ENCODE peak calls at places on chromosomes 11 and 22, in five cellular contexts. W is ovary, B is progenitor cell of endocrine pancreas, L is cardiac muscle cell, M is PC-3. H is an unnamed sample.

GRCh38 chr11:31303644-31304043 is 65.9 kb downstream of the DCDC1 start:
- DNase-seq in L (no peak), M (no peak), W (no peak), B (no peak), H (no peak)

GRCh38 chr22:40498454-40499186 is 128.2 kb downstream of the SGSM3 start:
- DNase-seq in L (peak), W (no peak), B (no peak), M (peak), H (no peak)

GRCh38 chr22:42805998-42806481 is 51.0 kb downstream of the ARFGAP3 start:
- DNase-seq in M (no peak), B (no peak), L (no peak), W (no peak), H (no peak)

GRCh38 chr11:130846606-130847005 is 69.7 kb downstream of the SNX19 start:
- DNase-seq in B (no peak), L (no peak), W (no peak), M (peak), H (no peak)

GRCh38 chr22:45036154-45036553 is 26.3 kb upstream of the PHF21B start:
- DNase-seq in B (no peak), L (peak), M (no peak), W (peak), H (no peak)

GRCh38 chr11:3859373-3859881 is 4.0 kb downstream of the STIM1 start:
- DNase-seq in B (no peak), L (no peak), W (no peak), M (no peak), H (no peak)

GRCh38 chr22:20634560-20635226 is 127.3 kb downstream of the MED15 start:
- DNase-seq in L (no peak), W (no peak), M (no peak), B (no peak), H (no peak)

GRCh38 chr11:28981331-28981865 is 873.2 kb downstream of the METTL15 start:
- DNase-seq in W (no peak), L (peak), B (no peak), M (no peak), H (no peak)

GRCh38 chr11:93988455-93988854 is 32.7 kb upstream of the HEPHL1 start:
- DNase-seq in L (no peak), M (no peak), W (no peak), B (no peak), H (no peak)

GRCh38 chr11:130478204-130478701 is 29.8 kb downstream of the ADAMTS15 start:
- DNase-seq in W (peak), L (peak), M (peak), B (no peak), H (no peak)

GRCh38 chr22:25777870-25778269 is 35.9 kb downstream of the MYO18B start:
- DNase-seq in M (peak), B (no peak), L (peak), W (no peak), H (peak)

GRCh38 chr11:95147364-95147905 is 57.8 kb downstream of the ENDOD1 start:
- DNase-seq in L (peak), B (no peak), W (no peak), M (peak), H (no peak)

GRCh38 chr11:34397120-34397519 is 39.3 kb upstream of the ABTB2 start:
- DNase-seq in L (no peak), W (no peak), M (no peak), B (no peak), H (no peak)

GRCh38 chr11:11243790-11244469 is 109.1 kb downstream of the CSNK2A3 start:
- DNase-seq in B (no peak), M (no peak), L (peak), W (peak), H (peak)

GRCh38 chr11:34198523-34198922 is 93.1 kb downstream of the NAT10 start:
- DNase-seq in L (no peak), B (no peak), M (no peak), W (no peak), H (no peak)

GRCh38 chr11:60809249-60809648 is 24.1 kb downstream of the MS4A10 start:
- DNase-seq in M (no peak), W (no peak), B (no peak), L (no peak), H (no peak)

DNA sequence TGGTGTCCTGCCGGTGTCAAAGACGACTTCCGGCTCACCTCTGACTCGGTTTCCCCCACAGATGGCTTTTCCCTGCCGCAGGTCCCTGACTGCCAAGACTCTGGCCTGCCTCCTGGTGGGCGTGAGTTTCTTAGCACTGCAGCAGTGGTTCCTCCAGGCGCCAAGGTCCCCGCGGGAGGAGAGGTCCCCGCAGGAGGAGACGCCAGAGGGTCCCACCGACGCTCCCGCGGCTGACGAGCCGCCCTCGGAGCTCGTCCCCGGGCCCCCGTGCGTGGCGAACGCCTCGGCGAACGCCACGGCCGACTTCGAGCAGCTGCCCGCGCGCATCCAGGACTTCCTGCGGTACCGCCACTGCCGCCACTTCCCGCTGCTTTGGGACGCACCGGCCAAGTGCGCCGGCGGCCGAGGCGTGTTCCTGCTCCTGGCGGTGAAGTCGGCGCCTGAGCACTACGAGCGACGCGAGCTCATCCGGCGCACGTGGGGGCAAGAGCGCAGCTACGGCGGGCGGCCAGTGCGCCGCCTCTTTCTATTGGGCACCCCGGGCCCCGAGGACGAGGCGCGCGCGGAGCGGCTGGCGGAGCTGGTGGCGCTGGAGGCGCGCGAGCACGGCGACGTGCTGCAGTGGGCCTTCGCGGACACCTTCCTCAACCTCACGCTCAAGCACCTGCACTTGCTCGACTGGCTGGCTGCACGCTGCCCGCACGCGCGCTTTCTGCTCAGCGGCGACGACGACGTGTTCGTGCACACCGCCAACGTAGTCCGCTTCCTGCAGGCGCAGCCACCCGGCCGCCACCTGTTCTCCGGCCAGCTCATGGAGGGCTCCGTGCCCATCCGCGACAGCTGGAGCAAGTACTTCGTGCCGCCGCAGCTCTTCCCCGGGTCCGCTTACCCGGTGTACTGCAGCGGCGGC is 5.5 kb downstream of the B3GNT6 start:
- DNase-seq in W (peak), B (no peak), M (no peak), L (peak), H (peak)
- TF ChIP-seq CTCF in W (no peak), B (peak), M (peak), L (peak), H (peak)

DNA sequence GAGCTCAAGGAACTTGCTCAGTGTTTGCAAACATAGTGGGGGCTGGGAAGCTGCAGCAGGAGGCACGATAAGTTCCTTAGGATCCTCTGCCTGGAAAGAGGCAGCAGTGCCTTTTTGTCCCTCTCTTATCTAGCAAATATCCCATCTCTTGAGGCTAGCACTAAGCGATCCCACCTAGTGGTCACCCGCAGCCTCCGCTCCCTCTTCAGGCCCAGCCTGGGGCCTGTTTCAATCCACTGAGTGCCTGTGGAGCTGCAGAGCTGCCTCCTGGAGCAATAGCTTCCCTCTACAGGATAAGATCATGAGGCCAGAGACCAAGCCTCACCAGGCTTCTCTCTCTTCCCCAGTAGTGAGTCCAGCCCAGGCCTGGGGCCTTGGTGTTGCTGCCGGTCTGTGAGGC is 65.8 kb downstream of the SLC22A12 start:
- DNase-seq in L (peak), B (no peak), M (no peak), W (no peak), H (peak)
- TF ChIP-seq CTCF in L (peak), B (peak), M (peak), W (no peak), H (no peak)

DNA sequence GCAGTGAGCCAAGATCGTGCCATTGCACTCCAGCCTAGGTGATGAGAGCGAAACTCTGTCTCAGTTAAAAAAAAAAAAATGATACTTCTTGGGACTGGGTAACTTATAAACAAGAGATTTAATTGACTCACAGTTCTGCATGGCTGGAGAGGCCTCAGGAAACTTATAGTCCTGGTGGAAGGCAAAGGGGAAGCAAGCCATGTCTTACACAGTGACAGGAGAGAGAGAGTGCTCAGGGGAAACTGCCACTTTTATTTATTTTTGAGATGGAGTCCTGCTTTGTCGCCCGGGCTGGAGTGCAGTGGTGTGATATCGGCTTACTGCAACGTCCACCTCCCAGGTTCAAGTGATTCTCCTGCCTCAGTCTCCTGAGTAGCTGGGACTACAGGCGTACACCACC is 8.2 kb downstream of the SDF2L1 start:
- DNase-seq in B (no peak), L (no peak), W (no peak), M (no peak), H (no peak)
- TF ChIP-seq CTCF in B (no peak), L (no peak), W (no peak), M (no peak), H (no peak)

DNA sequence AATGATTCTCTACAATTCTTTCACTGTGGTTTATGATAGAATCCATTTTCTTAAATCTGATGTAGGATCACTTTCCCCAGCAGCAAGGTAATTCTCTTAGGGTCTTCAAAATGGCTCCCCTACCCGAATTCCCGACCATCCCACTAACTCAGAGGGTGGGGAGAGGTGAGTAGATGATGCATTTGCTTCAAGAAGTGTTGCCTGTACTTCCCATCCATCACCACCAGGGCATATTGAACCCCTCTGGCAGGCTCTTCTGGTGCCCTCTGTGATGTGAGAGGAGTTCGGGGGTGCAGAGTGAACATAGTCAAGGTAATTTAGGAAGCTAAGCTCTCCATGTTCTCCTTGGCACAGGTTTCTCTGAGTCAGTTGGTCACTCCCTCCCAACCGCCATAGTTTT is 52.3 kb downstream of the ZNRF3 start:
- DNase-seq in W (no peak), L (no peak), M (no peak), B (no peak), H (no peak)
- TF ChIP-seq CTCF in W (no peak), L (peak), M (peak), B (peak), H (peak)

GRCh38 chr22:30445438-30445936 is 19.9 kb downstream of the MTFP1 start:
- DNase-seq in L (no peak), M (no peak), W (no peak), B (no peak), H (no peak)
- TF ChIP-seq CTCF in L (no peak), M (no peak), W (peak), B (peak), H (peak)

GRCh38 chr11:63670738-63671321 is 346 bp downstream of the ATL3 start:
- DNase-seq in M (peak), W (peak), L (peak), B (no peak), H (peak)
- TF ChIP-seq CTCF in M (peak), W (no peak), L (peak), B (peak), H (no peak)

DNA sequence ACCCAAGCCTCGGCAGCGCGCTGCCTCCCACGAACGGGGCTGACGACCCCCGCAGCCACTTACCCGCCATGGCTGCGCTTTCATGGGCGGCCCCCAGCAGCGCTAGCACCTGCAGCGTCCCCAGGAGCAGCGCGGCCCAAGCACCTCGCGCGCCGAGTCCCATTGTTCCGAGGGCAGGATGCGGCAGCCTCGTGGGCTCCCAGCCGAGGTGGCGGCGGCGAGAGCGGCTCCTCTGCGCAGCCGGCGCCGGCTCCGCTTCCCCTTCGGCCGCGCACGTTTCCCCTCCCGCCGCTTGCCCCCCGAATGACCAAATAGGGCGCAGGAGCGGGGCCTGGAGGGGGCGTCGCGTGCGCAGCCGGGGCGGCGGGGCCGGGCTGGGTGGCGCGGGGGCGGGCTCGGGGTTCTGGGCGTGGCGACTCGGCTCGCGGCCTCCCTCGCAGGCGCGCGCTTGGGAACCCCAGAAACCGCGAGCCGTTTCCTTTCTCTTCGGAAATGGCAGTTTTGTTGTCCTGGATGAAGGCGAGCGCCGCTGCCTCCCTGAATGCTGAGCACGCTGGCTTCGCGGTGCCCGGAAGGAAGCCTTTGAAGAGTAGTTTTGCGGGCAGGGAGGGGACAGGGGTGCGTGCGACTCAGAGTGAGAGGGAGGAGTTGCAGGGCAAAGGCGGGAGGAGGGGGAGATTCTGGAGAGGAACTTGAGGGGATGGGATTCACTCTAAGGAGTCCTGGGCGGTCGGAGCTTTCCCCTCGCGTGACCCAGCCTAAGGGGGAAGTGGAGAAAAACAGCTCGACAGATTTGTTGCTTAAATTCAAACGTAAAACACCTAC is at the start of gene TMEM123:
- DNase-seq in W (peak), L (peak), B (peak), M (peak), H (peak)
- TF ChIP-seq CTCF in W (peak), L (no peak), B (peak), M (no peak), H (no peak)

DNA sequence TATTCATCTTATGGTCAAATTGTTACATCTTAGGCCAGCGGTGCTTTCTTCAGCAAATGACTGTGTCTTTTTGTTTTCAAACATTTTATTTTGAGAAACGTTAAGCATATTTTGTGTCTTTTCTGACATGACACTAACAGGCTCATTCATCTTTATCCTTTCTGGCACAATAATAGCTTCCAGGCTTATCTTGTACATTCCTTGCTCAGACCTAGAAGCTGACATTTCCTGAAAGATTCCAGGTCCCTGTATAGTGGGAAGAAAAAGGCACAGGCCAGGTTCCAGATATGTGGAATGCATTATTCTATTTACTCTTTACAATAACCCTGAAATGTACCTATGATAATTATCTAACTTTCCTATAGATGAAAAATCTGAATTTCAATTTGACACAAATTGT is 379.1 kb upstream of the B3GAT1 start:
- DNase-seq in W (no peak), B (no peak), L (no peak), M (no peak), H (no peak)
- TF ChIP-seq CTCF in W (no peak), B (no peak), L (no peak), M (no peak), H (no peak)

DNA sequence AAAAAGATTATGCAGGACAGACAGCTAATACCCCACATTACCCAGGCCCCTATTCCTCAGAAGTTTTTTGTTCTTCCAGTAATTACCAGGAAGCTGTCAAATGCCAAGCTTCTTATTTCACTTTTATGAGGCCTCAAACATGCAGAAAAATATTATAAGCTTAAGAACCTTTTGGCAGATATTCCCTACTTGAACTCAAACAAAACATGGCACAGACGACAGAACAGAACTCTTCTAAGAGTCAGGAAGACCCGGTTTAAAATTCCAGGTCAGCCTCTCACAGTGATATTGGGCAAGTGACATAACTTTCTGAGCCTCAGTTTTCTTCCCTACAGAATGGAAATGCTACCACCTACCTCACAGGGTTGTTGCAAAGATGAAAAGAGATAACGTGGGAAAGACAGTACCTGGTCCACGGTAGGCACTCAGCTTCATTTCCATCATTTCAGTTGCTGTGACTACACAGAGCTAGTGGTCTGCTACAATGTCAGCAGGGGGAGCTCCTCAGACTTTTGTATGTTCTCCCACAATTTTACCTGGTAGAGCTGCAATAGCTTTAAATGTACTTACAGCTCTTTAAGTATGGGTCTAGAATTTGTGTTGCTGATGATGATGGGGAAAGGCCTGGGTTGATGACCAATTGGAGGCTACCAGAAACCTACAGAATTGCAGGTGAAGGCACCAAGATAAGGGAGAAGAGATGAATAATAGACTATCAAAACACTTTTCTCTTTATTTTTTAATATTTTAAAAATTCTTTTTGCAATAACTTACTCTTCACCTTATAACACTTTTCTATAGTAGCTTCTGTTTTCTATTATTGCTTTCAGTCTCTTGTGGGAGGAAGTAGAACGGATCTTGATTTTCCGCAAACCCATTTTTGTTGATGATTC is 98.3 kb upstream of the CHRM4 start:
- DNase-seq in M (peak), B (no peak), W (no peak), L (peak), H (peak)
- TF ChIP-seq CTCF in M (peak), B (peak), W (no peak), L (peak), H (peak)

GRCh38 chr22:34116126-34116525 is 195.8 kb upstream of the LARGE1 start:
- DNase-seq in W (no peak), L (no peak), B (no peak), M (no peak), H (no peak)

GRCh38 chr22:34115722-34116121 is 195.4 kb upstream of the LARGE1 start:
- DNase-seq in M (no peak), L (no peak), B (no peak), W (no peak), H (no peak)

GRCh38 chr22:34108168-34108567 is 187.9 kb upstream of the LARGE1 start:
- DNase-seq in M (no peak), L (no peak), W (no peak), B (no peak), H (no peak)

GRCh38 chr22:34113381-34113780 is 193.1 kb upstream of the LARGE1 start:
- DNase-seq in W (no peak), B (no peak), M (no peak), L (no peak), H (no peak)

GRCh38 chr22:34111210-34111824 is 191.0 kb upstream of the LARGE1 start:
- DNase-seq in W (peak), B (peak), L (peak), M (peak), H (peak)
- TF ChIP-seq CTCF in W (peak), B (peak), L (peak), M (peak), H (peak)

H was measured in endothelial cell.